ENCODE peak calls at places on chromosomes 6 and 20, in six cellular contexts. L, H, S, C, I and D are unnamed samples.

GRCh38 chr6:154508573-154509375 is 1.7 kb downstream of the CNKSR3 start:
- DNase-seq in L (no peak), H (no peak), S (no peak), C (no peak), I (no peak), D (no peak)

GRCh38 chr20:46341374-46342044 is 33.2 kb upstream of the CDH22 start:
- DNase-seq in L (no peak), H (no peak), S (no peak), C (no peak), I (no peak), D (no peak)

GRCh38 chr20:50636601-50637539 is 54.5 kb downstream of the RIPOR3 start:
- DNase-seq in L (no peak), H (no peak), S (no peak), C (no peak), I (no peak), D (no peak)

GRCh38 chr20:11901127-11901526 is 16.6 kb upstream of the BTBD3 start:
- DNase-seq in L (peak), H (no peak), S (no peak), C (no peak), I (no peak), D (no peak)

GRCh38 chr20:9963029-9963428 is 71.8 kb upstream of the ANKEF1 start:
- DNase-seq in L (no peak), H (no peak), S (no peak), C (no peak), I (no peak), D (no peak)

GRCh38 chr6:40588070-40588384 is 863 bp upstream of the LRFN2 start:
- DNase-seq in L (no peak), H (no peak), S (no peak), C (no peak), I (no peak), D (no peak)

GRCh38 chr6:75349262-75349984 is 64.8 kb upstream of the TMEM30A start:
- DNase-seq in L (peak), H (no peak), S (peak), C (no peak), I (peak), D (no peak)

GRCh38 chr6:8180327-8181161 is 78.2 kb upstream of the EEF1E1 start:
- DNase-seq in L (peak), H (no peak), S (no peak), C (no peak), I (no peak), D (no peak)

GRCh38 chr6:85641522-85641915 is 1.2 kb downstream of the SYNCRIP start:
- DNase-seq in L (no peak), H (no peak), S (no peak), C (no peak), I (no peak), D (no peak)

GRCh38 chr6:2186516-2186915 is 58.9 kb downstream of the GMDS start:
- DNase-seq in L (no peak), H (no peak), S (no peak), C (no peak), I (peak), D (no peak)